ENCODE peak calls at places on chromosomes 12 and 14, in five cellular contexts. One of them, this sample, is unnamed.

GRCh38 chr14:102481371-102481770 is 28.2 kb downstream of the ANKRD9 start:
- DNase-seq in suprapubic skin: no peak
- DNase-seq in fibroblast of the aortic adventitia: no peak
- DNase-seq in bronchial epithelial cell: no peak
- DNase-seq in pancreas: peak
- DNase-seq in this sample: no peak

GRCh38 chr12:20596036-20596435 is 99.1 kb upstream of the SLCO1C1 start:
- DNase-seq in suprapubic skin: no peak
- DNase-seq in fibroblast of the aortic adventitia: no peak
- DNase-seq in bronchial epithelial cell: peak
- DNase-seq in pancreas: no peak
- DNase-seq in this sample: peak

GRCh38 chr12:132506730-132507538 is 17.0 kb downstream of the FBRSL1 start:
- DNase-seq in suprapubic skin: peak
- DNase-seq in fibroblast of the aortic adventitia: peak
- DNase-seq in bronchial epithelial cell: peak
- DNase-seq in pancreas: peak
- DNase-seq in this sample: peak

GRCh38 chr14:73457050-73457934 is 1.1 kb downstream of the NUMB start:
- DNase-seq in suprapubic skin: peak
- DNase-seq in fibroblast of the aortic adventitia: no peak
- DNase-seq in bronchial epithelial cell: peak
- DNase-seq in pancreas: peak
- DNase-seq in this sample: no peak

GRCh38 chr14:53265025-53265424 is 111.9 kb upstream of the DDHD1 start:
- DNase-seq in suprapubic skin: no peak
- DNase-seq in fibroblast of the aortic adventitia: no peak
- DNase-seq in bronchial epithelial cell: peak
- DNase-seq in pancreas: no peak
- DNase-seq in this sample: no peak

GRCh38 chr14:73663548-73664212 is 18.9 kb downstream of the DNAL1 start:
- DNase-seq in suprapubic skin: no peak
- DNase-seq in fibroblast of the aortic adventitia: no peak
- DNase-seq in bronchial epithelial cell: no peak
- DNase-seq in pancreas: no peak
- DNase-seq in this sample: no peak

GRCh38 chr12:74602881-74603523 is 65.4 kb downstream of the ATXN7L3B start:
- DNase-seq in suprapubic skin: no peak
- DNase-seq in fibroblast of the aortic adventitia: no peak
- DNase-seq in bronchial epithelial cell: peak
- DNase-seq in pancreas: no peak
- DNase-seq in this sample: no peak

GRCh38 chr12:49912345-49912744 is 8.6 kb upstream of the FAIM2 start:
- DNase-seq in suprapubic skin: no peak
- DNase-seq in fibroblast of the aortic adventitia: peak
- DNase-seq in bronchial epithelial cell: no peak
- DNase-seq in pancreas: no peak
- DNase-seq in this sample: no peak

GRCh38 chr14:67537736-67538135 is 4.6 kb downstream of the PLEKHH1 start:
- DNase-seq in suprapubic skin: no peak
- DNase-seq in fibroblast of the aortic adventitia: no peak
- DNase-seq in bronchial epithelial cell: no peak
- DNase-seq in pancreas: no peak
- DNase-seq in this sample: no peak

GRCh38 chr12:114898159-114898558 is 214.2 kb upstream of the TBX3 start:
- DNase-seq in suprapubic skin: no peak
- DNase-seq in fibroblast of the aortic adventitia: no peak
- DNase-seq in bronchial epithelial cell: no peak
- DNase-seq in pancreas: no peak
- DNase-seq in this sample: no peak

GRCh38 chr12:108442077-108442476 is 73.0 kb upstream of the FICD start:
- DNase-seq in suprapubic skin: no peak
- DNase-seq in fibroblast of the aortic adventitia: no peak
- DNase-seq in bronchial epithelial cell: no peak
- DNase-seq in pancreas: no peak
- DNase-seq in this sample: no peak

GRCh38 chr14:90184571-90185266 is 71.6 kb upstream of the PSMC1 start:
- DNase-seq in suprapubic skin: no peak
- DNase-seq in fibroblast of the aortic adventitia: no peak
- DNase-seq in bronchial epithelial cell: no peak
- DNase-seq in pancreas: no peak
- DNase-seq in this sample: no peak

GRCh38 chr12:93325855-93326254 is 51.9 kb upstream of the NUDT4 start:
- DNase-seq in suprapubic skin: no peak
- DNase-seq in fibroblast of the aortic adventitia: peak
- DNase-seq in bronchial epithelial cell: peak
- DNase-seq in pancreas: no peak
- DNase-seq in this sample: peak

GRCh38 chr12:53567961-53568360 is 58.2 kb downstream of the ATF7 start:
- DNase-seq in suprapubic skin: no peak
- DNase-seq in fibroblast of the aortic adventitia: peak
- DNase-seq in bronchial epithelial cell: no peak
- DNase-seq in pancreas: no peak
- DNase-seq in this sample: no peak

GRCh38 chr12:1919763-1920162 is 1.3 kb upstream of the CACNA2D4 start:
- DNase-seq in suprapubic skin: no peak
- DNase-seq in fibroblast of the aortic adventitia: no peak
- DNase-seq in bronchial epithelial cell: no peak
- DNase-seq in pancreas: no peak
- DNase-seq in this sample: no peak

GRCh38 chr12:40312982-40313576 is 88.3 kb downstream of the LRRK2 start:
- DNase-seq in suprapubic skin: no peak
- DNase-seq in fibroblast of the aortic adventitia: peak
- DNase-seq in bronchial epithelial cell: peak
- DNase-seq in pancreas: no peak
- DNase-seq in this sample: peak

GRCh38 chr12:42684171-42685071 is 94.9 kb upstream of the PRICKLE1 start:
- DNase-seq in suprapubic skin: no peak
- DNase-seq in fibroblast of the aortic adventitia: no peak
- DNase-seq in bronchial epithelial cell: peak
- DNase-seq in pancreas: no peak
- DNase-seq in this sample: peak

GRCh38 chr12:113796086-113796827 is 169.9 kb downstream of the RBM19 start:
- DNase-seq in suprapubic skin: no peak
- DNase-seq in fibroblast of the aortic adventitia: no peak
- DNase-seq in bronchial epithelial cell: no peak
- DNase-seq in pancreas: no peak
- DNase-seq in this sample: no peak

GRCh38 chr14:71482701-71483100 is 449.5 kb upstream of the RGS6 start:
- DNase-seq in suprapubic skin: no peak
- DNase-seq in fibroblast of the aortic adventitia: peak
- DNase-seq in bronchial epithelial cell: no peak
- DNase-seq in pancreas: no peak
- DNase-seq in this sample: peak

GRCh38 chr14:50668008-50668851 is at the start of gene SAV1:
- DNase-seq in suprapubic skin: peak
- DNase-seq in fibroblast of the aortic adventitia: peak
- DNase-seq in bronchial epithelial cell: peak
- DNase-seq in pancreas: peak
- DNase-seq in this sample: peak

GRCh38 chr12:122983789-122984515 is 3.5 kb downstream of the ARL6IP4 start:
- DNase-seq in suprapubic skin: peak
- DNase-seq in fibroblast of the aortic adventitia: peak
- DNase-seq in bronchial epithelial cell: no peak
- DNase-seq in pancreas: peak
- DNase-seq in this sample: no peak

DNA sequence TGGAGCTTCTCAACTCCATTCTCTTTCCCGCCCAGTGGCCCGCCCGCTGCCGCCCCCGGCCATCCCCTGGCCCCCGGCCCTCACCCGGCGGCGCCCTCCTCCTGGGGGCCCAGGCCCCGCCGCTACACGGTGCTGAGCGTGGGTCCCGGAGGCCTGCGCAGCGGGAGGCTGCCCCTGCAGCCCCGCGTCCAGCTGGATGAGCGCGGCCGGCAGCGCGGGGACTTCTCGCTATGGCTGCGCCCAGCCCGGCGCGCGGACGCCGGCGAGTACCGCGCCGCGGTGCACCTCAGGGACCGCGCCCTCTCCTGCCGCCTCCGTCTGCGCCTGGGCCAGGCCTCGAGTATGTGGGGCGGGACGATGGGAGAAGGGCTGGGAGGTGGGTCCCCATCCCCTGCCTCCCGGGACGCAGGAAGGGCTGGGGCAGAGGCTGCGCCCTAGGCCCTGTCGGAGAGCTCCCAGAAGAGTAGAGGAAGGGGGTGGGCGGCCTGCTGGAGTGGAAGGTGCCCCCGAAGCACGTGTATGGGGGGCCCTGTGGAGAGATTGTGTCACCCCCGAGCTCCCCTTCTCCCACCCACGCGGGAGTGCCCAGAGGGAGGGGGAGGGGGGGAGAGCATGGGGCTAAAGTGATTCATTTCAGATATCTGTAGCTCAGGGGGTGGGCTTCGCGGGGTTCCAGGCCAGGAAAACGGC is 1.5 kb downstream of the LAG3 start:
- DNase-seq in suprapubic skin: no peak
- DNase-seq in fibroblast of the aortic adventitia: no peak
- DNase-seq in bronchial epithelial cell: no peak
- DNase-seq in pancreas: no peak
- DNase-seq in this sample: no peak
- H3K4me3 ChIP-seq in suprapubic skin: peak
- H3K4me3 ChIP-seq in fibroblast of the aortic adventitia: no peak
- H3K4me3 ChIP-seq in bronchial epithelial cell: no peak
- H3K4me3 ChIP-seq in pancreas: no peak
- H3K4me3 ChIP-seq in this sample: no peak

GRCh38 chr12:47373554-47374150 is 293.9 kb upstream of the AMIGO2 start:
- DNase-seq in suprapubic skin: no peak
- DNase-seq in fibroblast of the aortic adventitia: no peak
- DNase-seq in bronchial epithelial cell: no peak
- DNase-seq in pancreas: no peak
- DNase-seq in this sample: no peak
- TF ChIP-seq CTCF in suprapubic skin: no peak
- TF ChIP-seq CTCF in fibroblast of the aortic adventitia: no peak
- TF ChIP-seq CTCF in bronchial epithelial cell: no peak
- TF ChIP-seq CTCF in pancreas: no peak
- TF ChIP-seq CTCF in this sample: no peak

GRCh38 chr12:14613718-14614117 is 46.0 kb upstream of the PLBD1 start:
- DNase-seq in suprapubic skin: no peak
- DNase-seq in fibroblast of the aortic adventitia: no peak
- DNase-seq in bronchial epithelial cell: peak
- DNase-seq in pancreas: no peak
- DNase-seq in this sample: no peak
- H3K4me3 ChIP-seq in suprapubic skin: no peak
- H3K4me3 ChIP-seq in fibroblast of the aortic adventitia: no peak
- H3K4me3 ChIP-seq in bronchial epithelial cell: no peak
- H3K4me3 ChIP-seq in pancreas: no peak
- H3K4me3 ChIP-seq in this sample: no peak

GRCh38 chr14:100828448-100828834 is 2.5 kb downstream of the MEG3 start:
- DNase-seq in suprapubic skin: no peak
- DNase-seq in fibroblast of the aortic adventitia: no peak
- DNase-seq in bronchial epithelial cell: no peak
- DNase-seq in pancreas: peak
- DNase-seq in this sample: no peak
- TF ChIP-seq CTCF in suprapubic skin: no peak
- TF ChIP-seq CTCF in fibroblast of the aortic adventitia: peak
- TF ChIP-seq CTCF in bronchial epithelial cell: no peak
- TF ChIP-seq CTCF in pancreas: no peak
- TF ChIP-seq CTCF in this sample: no peak

GRCh38 chr14:60720391-60720790 is 3.8 kb downstream of the SIX4 start:
- DNase-seq in suprapubic skin: no peak
- DNase-seq in fibroblast of the aortic adventitia: no peak
- DNase-seq in bronchial epithelial cell: no peak
- DNase-seq in pancreas: no peak
- DNase-seq in this sample: no peak
- H3K4me3 ChIP-seq in suprapubic skin: no peak
- H3K4me3 ChIP-seq in fibroblast of the aortic adventitia: peak
- H3K4me3 ChIP-seq in bronchial epithelial cell: no peak
- H3K4me3 ChIP-seq in pancreas: no peak
- H3K4me3 ChIP-seq in this sample: no peak

DNA sequence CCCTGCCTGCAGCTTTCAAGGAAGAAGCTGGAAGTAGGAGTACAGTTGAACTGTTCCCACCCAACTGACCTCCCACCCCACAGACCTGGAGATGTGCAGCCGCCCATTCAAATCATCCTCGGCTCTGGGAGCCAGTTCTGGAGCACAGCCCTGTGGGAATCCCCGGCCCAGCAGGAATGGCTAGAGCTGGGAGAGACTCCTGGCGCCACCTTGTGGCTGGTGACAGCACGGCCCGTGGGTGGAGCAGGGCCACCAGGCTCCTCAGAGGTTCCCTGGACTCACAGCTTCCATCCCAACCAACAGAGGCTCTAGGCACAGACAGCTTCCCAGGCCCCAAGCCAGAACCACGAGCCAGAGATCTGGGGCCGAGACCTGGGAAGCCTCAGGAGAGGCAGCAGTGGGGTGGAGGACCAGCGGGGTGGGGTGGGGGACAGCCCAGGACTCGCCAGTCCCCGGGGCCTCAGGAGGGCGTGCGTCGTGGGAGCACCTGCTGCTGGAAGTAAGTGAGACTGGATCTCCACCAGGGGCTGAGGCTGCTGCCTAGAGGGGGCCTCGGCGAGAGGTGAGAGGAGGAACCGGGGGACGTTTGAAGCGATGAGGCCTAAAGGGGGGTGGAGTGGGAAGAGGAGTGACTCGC is 43.4 kb downstream of the RNF34 start:
- DNase-seq in suprapubic skin: peak
- DNase-seq in fibroblast of the aortic adventitia: peak
- DNase-seq in bronchial epithelial cell: peak
- DNase-seq in pancreas: peak
- DNase-seq in this sample: peak
- TF ChIP-seq CTCF in suprapubic skin: peak
- TF ChIP-seq CTCF in fibroblast of the aortic adventitia: peak
- TF ChIP-seq CTCF in bronchial epithelial cell: peak
- TF ChIP-seq CTCF in pancreas: peak
- TF ChIP-seq CTCF in this sample: peak

This sample was measured in fibroblast of mammary gland.